ENCODE peak calls at places on chromosome 13, in seven cellular contexts. P is AG04450, C is K562, G is cardiac fibroblast, V is neural progenitor cell, L is cardiac muscle cell, R is stomach. F is an unnamed sample.

GRCh38 chr13:42071667-42072419 is 23.4 kb downstream of the DGKH start:
- DNase-seq in P (no peak), C (no peak), G (peak), V (no peak), L (peak), R (no peak), F (no peak)

GRCh38 chr13:20197361-20197834 is 4.7 kb upstream of the GJB2 start:
- DNase-seq in P (no peak), C (peak), G (peak), V (peak), L (peak), R (no peak), F (no peak)

GRCh38 chr13:103099894-103100293 is 33.7 kb upstream of the SLC10A2 start:
- DNase-seq in P (no peak), C (no peak), G (no peak), V (no peak), L (no peak), R (no peak), F (no peak)

GRCh38 chr13:42333613-42334328 is 61.8 kb downstream of the AKAP11 start:
- DNase-seq in P (no peak), C (peak), G (peak), V (peak), L (peak), R (no peak), F (no peak)

GRCh38 chr13:32261567-32261966 is 53.6 kb downstream of the ZAR1L start:
- DNase-seq in P (peak), C (peak), G (peak), V (no peak), L (peak), R (peak), F (no peak)

GRCh38 chr13:43057653-43058317 is 34.4 kb downstream of the DNAJC15 start:
- DNase-seq in P (no peak), C (no peak), G (peak), V (peak), L (peak), R (no peak), F (no peak)

GRCh38 chr13:102584423-102584822 is 12.4 kb upstream of the TPP2 start:
- DNase-seq in P (no peak), C (peak), G (no peak), V (no peak), L (no peak), R (no peak), F (no peak)

GRCh38 chr13:23574421-23574820 is 4.2 kb downstream of the TNFRSF19 start:
- DNase-seq in P (no peak), C (no peak), G (no peak), V (no peak), L (no peak), R (no peak), F (no peak)

GRCh38 chr13:47798906-47799305 is 202.2 kb downstream of the SUCLA2 start:
- DNase-seq in P (no peak), C (no peak), G (peak), V (no peak), L (peak), R (no peak), F (no peak)

GRCh38 chr13:92074658-92075057 is 676.2 kb downstream of the GPC5 start:
- DNase-seq in P (no peak), C (peak), G (peak), V (peak), L (peak), R (no peak), F (no peak)
- TF ChIP-seq CTCF in P (peak), C (no peak), G (no peak), V (peak), L (peak), R (no peak), F (no peak)

GRCh38 chr13:26721251-26721939 is 39.2 kb downstream of the GPR12 start:
- DNase-seq in P (no peak), C (no peak), G (no peak), V (no peak), L (no peak), R (peak), F (no peak)
- H3K4me3 ChIP-seq in P (no peak), C (no peak), G (no peak), V (no peak), L (no peak), R (no peak), F (no peak)

GRCh38 chr13:109715902-109716301 is 70.5 kb downstream of the IRS2 start:
- DNase-seq in P (no peak), C (peak), G (peak), V (peak), L (peak), R (no peak), F (no peak)
- TF ChIP-seq CTCF in P (no peak), C (peak), G (peak), V (no peak), L (no peak), R (no peak), F (no peak)

GRCh38 chr13:99374169-99374991 is 67.2 kb upstream of the GPR183 start:
- DNase-seq in P (no peak), C (no peak), G (no peak), V (no peak), L (no peak), R (no peak), F (no peak)
- H3K4me3 ChIP-seq in P (no peak), C (no peak), G (no peak), V (no peak), L (no peak), R (no peak), F (no peak)